ENCODE peak calls at places on chromosome 2, in ten cellular contexts. Y, N, R, Q, X, E, J, K, S and I are unnamed samples.

GRCh38 chr2:31397099-31397498 is 17.4 kb downstream of the XDH start:
- DNase-seq in E (peak), S (no peak), J (no peak), R (no peak), K (peak), Q (no peak), Y (no peak), X (no peak), N (no peak), I (no peak)

GRCh38 chr2:97763176-97763845 is 49.9 kb downstream of the ZAP70 start:
- DNase-seq in K (no peak), N (peak), E (no peak), X (no peak), J (no peak), Q (no peak), R (no peak), Y (no peak), S (no peak), I (no peak)

GRCh38 chr2:46363535-46364170 is 66.4 kb downstream of the EPAS1 start:
- DNase-seq in K (no peak), Y (peak), Q (no peak), N (peak), E (no peak), R (no peak), S (no peak), J (no peak), X (no peak), I (no peak)

GRCh38 chr2:11305958-11306357 is 38.5 kb downstream of the ROCK2 start:
- DNase-seq in X (no peak), Y (peak), E (no peak), K (no peak), Q (no peak), J (no peak), R (no peak), N (peak), S (peak), I (no peak)

GRCh38 chr2:111252436-111252835 is 131.7 kb downstream of the BCL2L11 start:
- DNase-seq in R (no peak), J (peak), X (no peak), E (no peak), Q (no peak), K (no peak), N (no peak), S (no peak), Y (peak), I (no peak)

GRCh38 chr2:161283926-161284325 is 24.3 kb upstream of the PSMD14 start:
- DNase-seq in S (no peak), N (no peak), Q (no peak), J (no peak), E (no peak), Y (no peak), R (no peak), X (no peak), K (no peak), I (no peak)

GRCh38 chr2:179701524-179702110 is 159.8 kb downstream of the ZNF385B start:
- DNase-seq in X (no peak), J (no peak), Q (no peak), Y (peak), E (no peak), R (no peak), N (peak), S (no peak), K (no peak), I (no peak)

GRCh38 chr2:180980943-180981898 is 816 bp downstream of the UBE2E3 start:
- DNase-seq in N (peak), Y (peak), X (no peak), E (peak), Q (peak), J (no peak), R (peak), K (no peak), S (no peak), I (no peak)

GRCh38 chr2:38653715-38654494 is 12.0 kb upstream of the GALM start:
- DNase-seq in Q (no peak), N (no peak), S (no peak), R (no peak), Y (peak), J (no peak), E (no peak), X (no peak), K (no peak), I (peak)

GRCh38 chr2:96325884-96326255 is 753 bp downstream of the ITPRIPL1 start:
- DNase-seq in K (peak), J (no peak), R (no peak), Q (no peak), Y (no peak), E (peak), X (no peak), S (no peak), N (no peak), I (no peak)

GRCh38 chr2:162118166-162119031 is 33.6 kb downstream of the GCG start:
- DNase-seq in X (no peak), Q (peak), N (peak), Y (peak), K (no peak), R (no peak), E (no peak), J (no peak), S (no peak), I (peak)